ENCODE peak calls at places on chromosomes 7 and 10, in ten cellular contexts. S is WTC11; N is stimulated activated CD4-positive, alpha-beta T cell treated with anti-CD3 and anti-CD28 coated beads, Interleukin-12 subunit alpha, Interleukin-12 subunit beta, amount 100 ng/mL, for 48 hours; J is sciatic nerve; P is astrocyte of the hippocampus; A is germinal center; Z is SK-N-DZ; T is GM23248; E is HFFc6; U is activated T-cell treated with anti-CD3 and anti-CD28 coated beads, Interleukin-2, amount 50 U/mL, for 72 hours. B is an unnamed sample.
A peak's percentile ranks its signal among the peaks of the same experiment; 100 is the strongest.

GRCh38 chr7:17506090-17506489 is 207.6 kb downstream of the AHR start:
- DNase-seq in S (no peak), N (no peak), J (no peak), P (no peak), A (peak; percentile 50), Z (no peak), T (no peak), E (no peak), U (no peak), B (no peak)

GRCh38 chr7:50687575-50688261 is 95.0 kb downstream of the GRB10 start:
- DNase-seq in S (no peak), N (no peak), J (no peak), P (peak; percentile 44), A (no peak), Z (no peak), T (peak; percentile 77), E (no peak), U (no peak), B (no peak)

GRCh38 chr7:108486291-108486966 is 30.2 kb upstream of the NRCAM start:
- DNase-seq in S (no peak), N (no peak), J (no peak), P (peak; percentile 38), A (no peak), Z (no peak), T (peak; percentile 56), E (peak; percentile 6), U (no peak), B (no peak)

GRCh38 chr7:138828302-138828701 is 30.3 kb upstream of the ATP6V0A4 start:
- DNase-seq in S (no peak), N (no peak), J (no peak), P (no peak), A (no peak), Z (no peak), T (no peak), E (no peak), U (no peak), B (no peak)

GRCh38 chr10:77792155-77792554 is 134.4 kb downstream of the DLG5 start:
- DNase-seq in S (no peak), N (no peak), J (no peak), P (no peak), A (no peak), Z (no peak), T (no peak), E (no peak), U (no peak), B (no peak)

GRCh38 chr7:17719998-17720397 is 220.3 kb downstream of the SNX13 start:
- DNase-seq in S (no peak), N (no peak), J (no peak), P (no peak), A (no peak), Z (no peak), T (no peak), E (no peak), U (no peak), B (no peak)

GRCh38 chr7:50779427-50779826 is 3.3 kb downstream of the GRB10 start:
- DNase-seq in S (no peak), N (no peak), J (no peak), P (no peak), A (no peak), Z (no peak), T (no peak), E (no peak), U (no peak), B (no peak)

GRCh38 chr7:19772323-19772722 is 1.1 kb downstream of the TMEM196 start:
- DNase-seq in S (peak; percentile 20), N (no peak), J (no peak), P (peak; percentile 7), A (no peak), Z (peak; percentile 38), T (no peak), E (no peak), U (no peak), B (no peak)

GRCh38 chr7:131072505-131073091 is 255.1 kb upstream of the MKLN1 start:
- DNase-seq in S (peak; percentile 28), N (no peak), J (no peak), P (peak; percentile 62), A (no peak), Z (no peak), T (peak; percentile 56), E (no peak), U (no peak), B (no peak)

GRCh38 chr7:155452505-155453295 is 5.2 kb upstream of the EN2 start:
- DNase-seq in S (no peak), N (no peak), J (no peak), P (no peak), A (no peak), Z (no peak), T (no peak), E (no peak), U (no peak), B (no peak)

GRCh38 chr7:135650831-135651573 is 11.3 kb upstream of the STMP1 start:
- DNase-seq in S (no peak), N (no peak), J (no peak), P (peak; percentile 72), A (no peak), Z (no peak), T (peak; percentile 91), E (peak; percentile 90), U (no peak), B (no peak)

GRCh38 chr10:88647216-88647615 is 17.0 kb upstream of the LIPF start:
- DNase-seq in S (no peak), N (no peak), J (no peak), P (no peak), A (no peak), Z (no peak), T (no peak), E (no peak), U (no peak), B (no peak)

GRCh38 chr10:48678041-48678440 is 6.6 kb upstream of the WDFY4 start:
- DNase-seq in S (no peak), N (no peak), J (no peak), P (no peak), A (peak; percentile 42), Z (no peak), T (no peak), E (no peak), U (no peak), B (no peak)

GRCh38 chr10:110207805-110208613 is 604 bp downstream of the MXI1 start:
- DNase-seq in S (peak; percentile 61), N (no peak), J (peak; percentile 70), P (peak; percentile 54), A (peak; percentile 55), Z (peak; percentile 28), T (peak; percentile 71), E (peak; percentile 13), U (peak; percentile 63), B (peak; percentile 70)

GRCh38 chr10:90602815-90603600 is 254.8 kb downstream of the HTR7 start:
- DNase-seq in S (no peak), N (no peak), J (no peak), P (peak; percentile 47), A (no peak), Z (no peak), T (peak; percentile 7), E (no peak), U (no peak), B (no peak)

GRCh38 chr7:129514683-129515082 is 12.4 kb downstream of the SMKR1 start:
- DNase-seq in S (no peak), N (no peak), J (no peak), P (no peak), A (no peak), Z (no peak), T (peak; percentile 68), E (peak; percentile 41), U (no peak), B (no peak)

GRCh38 chr7:128027485-128027980 is 3.7 kb downstream of the LRRC4 start:
- DNase-seq in S (no peak), N (no peak), J (no peak), P (no peak), A (no peak), Z (no peak), T (peak; percentile 20), E (no peak), U (no peak), B (no peak)

GRCh38 chr7:46360255-46360654 is 439.2 kb upstream of the IGFBP3 start:
- DNase-seq in S (no peak), N (no peak), J (no peak), P (no peak), A (no peak), Z (no peak), T (no peak), E (no peak), U (no peak), B (no peak)

GRCh38 chr7:114720725-114721124 is 201.2 kb upstream of the MDFIC start:
- DNase-seq in S (no peak), N (no peak), J (no peak), P (peak; percentile 40), A (no peak), Z (no peak), T (no peak), E (no peak), U (no peak), B (no peak)

GRCh38 chr10:98208925-98209324 is 59.1 kb downstream of the LOXL4 start:
- DNase-seq in S (no peak), N (no peak), J (no peak), P (no peak), A (no peak), Z (no peak), T (peak; percentile 6), E (no peak), U (no peak), B (no peak)

GRCh38 chr7:1246170-1246870 is 13.6 kb downstream of the UNCX start:
- DNase-seq in S (no peak), N (no peak), J (no peak), P (no peak), A (no peak), Z (no peak), T (no peak), E (no peak), U (no peak), B (no peak)

GRCh38 chr7:82624337-82624736 is 180.8 kb upstream of the CACNA2D1 start:
- DNase-seq in S (no peak), N (no peak), J (no peak), P (peak; percentile 86), A (no peak), Z (no peak), T (peak; percentile 97), E (peak; percentile 87), U (no peak), B (no peak)

GRCh38 chr7:140594131-140594691 is 46.4 kb downstream of the DENND2A start:
- DNase-seq in S (no peak), N (no peak), J (no peak), P (no peak), A (no peak), Z (no peak), T (no peak), E (no peak), U (no peak), B (no peak)

GRCh38 chr10:71980181-71981023 is 16.2 kb downstream of the CHST3 start:
- DNase-seq in S (no peak), N (no peak), J (no peak), P (peak; percentile 52), A (no peak), Z (no peak), T (peak; percentile 51), E (no peak), U (no peak), B (no peak)

GRCh38 chr10:130869179-130869841 is 442.2 kb downstream of the TCERG1L start:
- DNase-seq in S (no peak), N (no peak), J (no peak), P (no peak), A (no peak), Z (no peak), T (no peak), E (no peak), U (no peak), B (no peak)

GRCh38 chr10:12097791-12098190 is 29.0 kb downstream of the DHTKD1 start:
- DNase-seq in S (no peak), N (no peak), J (no peak), P (peak; percentile 19), A (no peak), Z (no peak), T (no peak), E (peak; percentile 37), U (no peak), B (no peak)

GRCh38 chr7:130667593-130668257 is 823 bp downstream of the COPG2 start:
- DNase-seq in S (no peak), N (no peak), J (no peak), P (no peak), A (no peak), Z (no peak), T (peak; percentile 33), E (no peak), U (no peak), B (peak; percentile 3)

GRCh38 chr7:134514663-134515062 is 12.7 kb upstream of the AKR1B10 start:
- DNase-seq in S (no peak), N (no peak), J (no peak), P (peak; percentile 85), A (peak; percentile 57), Z (peak; percentile 70), T (peak; percentile 84), E (peak; percentile 79), U (peak; percentile 23), B (peak; percentile 70)